ENCODE peak calls at places on chromosomes 13 and 19, in five cellular contexts. One of them, this sample, is unnamed.

GRCh38 chr13:46761174-46761573 is 35.8 kb downstream of the ESD start:
- DNase-seq in colonic mucosa: no peak
- DNase-seq in bronchial epithelial cell: peak
- DNase-seq in Calu3: no peak
- DNase-seq in coronary artery: no peak
- DNase-seq in this sample: no peak

GRCh38 chr13:59263531-59263930 is 900.2 kb downstream of the DIAPH3 start:
- DNase-seq in colonic mucosa: no peak
- DNase-seq in Calu3: no peak
- DNase-seq in bronchial epithelial cell: no peak
- DNase-seq in coronary artery: no peak
- DNase-seq in this sample: no peak

GRCh38 chr13:112452380-112453206 is 76.4 kb downstream of the SPACA7 start:
- DNase-seq in Calu3: no peak
- DNase-seq in colonic mucosa: peak
- DNase-seq in coronary artery: peak
- DNase-seq in bronchial epithelial cell: no peak
- DNase-seq in this sample: no peak

GRCh38 chr13:87582399-87582798 is 88.8 kb upstream of the SLITRK5 start:
- DNase-seq in coronary artery: no peak
- DNase-seq in Calu3: no peak
- DNase-seq in colonic mucosa: no peak
- DNase-seq in bronchial epithelial cell: no peak
- DNase-seq in this sample: no peak

GRCh38 chr19:44891016-44891882 is at the start of gene TOMM40:
- DNase-seq in coronary artery: peak
- DNase-seq in Calu3: peak
- DNase-seq in bronchial epithelial cell: peak
- DNase-seq in colonic mucosa: no peak
- DNase-seq in this sample: peak

GRCh38 chr19:7618771-7619510 is 10.4 kb downstream of the XAB2 start:
- DNase-seq in bronchial epithelial cell: no peak
- DNase-seq in colonic mucosa: peak
- DNase-seq in Calu3: peak
- DNase-seq in coronary artery: no peak
- DNase-seq in this sample: no peak

GRCh38 chr13:82751221-82751620 is 1131.1 kb downstream of the SLITRK1 start:
- DNase-seq in Calu3: no peak
- DNase-seq in colonic mucosa: no peak
- DNase-seq in coronary artery: no peak
- DNase-seq in bronchial epithelial cell: no peak
- DNase-seq in this sample: no peak

GRCh38 chr13:109228211-109228610 is 558.2 kb downstream of the IRS2 start:
- DNase-seq in Calu3: no peak
- DNase-seq in colonic mucosa: no peak
- DNase-seq in coronary artery: no peak
- DNase-seq in bronchial epithelial cell: no peak
- DNase-seq in this sample: no peak

GRCh38 chr13:88005188-88005587 is 334.0 kb downstream of the SLITRK5 start:
- DNase-seq in colonic mucosa: no peak
- DNase-seq in Calu3: no peak
- DNase-seq in coronary artery: no peak
- DNase-seq in bronchial epithelial cell: no peak
- DNase-seq in this sample: no peak

GRCh38 chr19:13574933-13575332 is 68.7 kb upstream of the CACNA1A start:
- DNase-seq in colonic mucosa: no peak
- DNase-seq in Calu3: no peak
- DNase-seq in coronary artery: no peak
- DNase-seq in bronchial epithelial cell: no peak
- DNase-seq in this sample: no peak

GRCh38 chr19:5707576-5708575 is 12.1 kb downstream of the LONP1 start:
- DNase-seq in bronchial epithelial cell: no peak
- DNase-seq in coronary artery: no peak
- DNase-seq in colonic mucosa: no peak
- DNase-seq in Calu3: no peak
- DNase-seq in this sample: no peak

GRCh38 chr19:31408460-31409124 is 59.4 kb upstream of the TSHZ3 start:
- DNase-seq in colonic mucosa: no peak
- DNase-seq in bronchial epithelial cell: peak
- DNase-seq in coronary artery: no peak
- DNase-seq in Calu3: no peak
- DNase-seq in this sample: no peak

GRCh38 chr13:71867101-71867814 is at the start of gene DACH1:
- DNase-seq in coronary artery: no peak
- DNase-seq in bronchial epithelial cell: peak
- DNase-seq in Calu3: no peak
- DNase-seq in colonic mucosa: peak
- DNase-seq in this sample: no peak

GRCh38 chr13:54709546-54709945 is 1680.9 kb downstream of the OLFM4 start:
- DNase-seq in Calu3: no peak
- DNase-seq in coronary artery: no peak
- DNase-seq in colonic mucosa: no peak
- DNase-seq in bronchial epithelial cell: peak
- DNase-seq in this sample: no peak

GRCh38 chr19:44603201-44603945 is 10.0 kb upstream of the IGSF23 start:
- DNase-seq in colonic mucosa: no peak
- DNase-seq in Calu3: no peak
- DNase-seq in bronchial epithelial cell: peak
- DNase-seq in coronary artery: no peak
- DNase-seq in this sample: no peak

GRCh38 chr13:93217701-93218100 is 8.9 kb upstream of the GPC6 start:
- DNase-seq in coronary artery: no peak
- DNase-seq in bronchial epithelial cell: peak
- DNase-seq in colonic mucosa: no peak
- DNase-seq in Calu3: no peak
- DNase-seq in this sample: no peak

GRCh38 chr13:61246351-61246750 is 169.3 kb downstream of the PCDH20 start:
- DNase-seq in Calu3: no peak
- DNase-seq in bronchial epithelial cell: no peak
- DNase-seq in colonic mucosa: no peak
- DNase-seq in coronary artery: no peak
- DNase-seq in this sample: no peak

GRCh38 chr19:389246-389934 is 19.6 kb downstream of the C2CD4C start:
- DNase-seq in coronary artery: no peak
- DNase-seq in colonic mucosa: no peak
- DNase-seq in bronchial epithelial cell: peak
- DNase-seq in Calu3: no peak
- DNase-seq in this sample: peak

GRCh38 chr19:16283103-16283469 is 41.5 kb upstream of the KLF2 start:
- DNase-seq in coronary artery: no peak
- DNase-seq in bronchial epithelial cell: no peak
- DNase-seq in colonic mucosa: no peak
- DNase-seq in Calu3: no peak
- DNase-seq in this sample: no peak

GRCh38 chr19:32830231-32831014 is 39.1 kb downstream of the SLC7A9 start:
- DNase-seq in coronary artery: no peak
- DNase-seq in colonic mucosa: no peak
- DNase-seq in bronchial epithelial cell: no peak
- DNase-seq in Calu3: no peak
- DNase-seq in this sample: no peak

GRCh38 chr13:88979465-88980180 is 1308.5 kb downstream of the SLITRK5 start:
- DNase-seq in coronary artery: no peak
- DNase-seq in bronchial epithelial cell: peak
- DNase-seq in colonic mucosa: no peak
- DNase-seq in Calu3: no peak
- DNase-seq in this sample: no peak

GRCh38 chr19:48713041-48713863 is 6.3 kb downstream of the MAMSTR start:
- DNase-seq in Calu3: no peak
- DNase-seq in coronary artery: peak
- DNase-seq in colonic mucosa: no peak
- DNase-seq in bronchial epithelial cell: no peak
- DNase-seq in this sample: no peak
- TF ChIP-seq CTCF in Calu3: peak
- TF ChIP-seq CTCF in coronary artery: no peak
- TF ChIP-seq CTCF in colonic mucosa: no peak
- TF ChIP-seq CTCF in bronchial epithelial cell: peak
- TF ChIP-seq CTCF in this sample: no peak

GRCh38 chr19:54172764-54173699 is at the start of gene TMC4:
- DNase-seq in colonic mucosa: peak
- DNase-seq in coronary artery: no peak
- DNase-seq in bronchial epithelial cell: peak
- DNase-seq in Calu3: peak
- DNase-seq in this sample: no peak
- TF ChIP-seq CTCF in colonic mucosa: peak
- TF ChIP-seq CTCF in coronary artery: no peak
- TF ChIP-seq CTCF in bronchial epithelial cell: peak
- TF ChIP-seq CTCF in Calu3: peak
- TF ChIP-seq CTCF in this sample: no peak

DNA sequence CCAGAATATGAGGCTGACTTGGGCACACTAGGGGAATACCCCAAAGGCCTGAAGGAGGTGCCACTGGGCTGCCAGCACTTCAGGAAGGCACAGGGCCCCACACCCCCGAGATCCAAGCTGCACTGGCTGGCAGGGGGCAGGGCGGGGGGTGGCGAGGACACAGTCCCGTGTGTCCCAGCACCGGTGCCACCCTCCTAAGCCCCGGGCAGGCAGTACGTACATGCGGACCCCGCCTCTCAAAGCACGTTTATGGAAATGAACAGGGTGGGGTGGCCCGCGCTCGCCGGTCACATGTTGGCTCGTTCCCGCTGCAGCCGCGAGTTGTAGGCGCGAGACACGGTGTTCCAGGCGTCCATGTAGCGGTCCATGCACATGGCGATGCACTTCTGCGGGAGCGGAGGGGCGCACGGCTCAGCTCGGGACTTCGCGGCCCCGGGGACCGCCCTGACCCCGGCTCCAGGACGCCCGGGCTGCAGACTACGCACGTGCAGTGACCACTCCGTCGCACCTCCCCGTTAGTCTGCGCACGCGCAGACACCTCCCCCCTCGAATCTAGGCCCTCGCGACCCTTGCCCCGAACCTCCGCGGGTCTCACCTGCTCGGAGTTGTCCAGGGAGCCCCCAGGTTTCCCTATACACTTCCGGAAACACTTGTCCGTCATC is 594 bp downstream of the TIMM13 start:
- DNase-seq in colonic mucosa: peak
- DNase-seq in Calu3: peak
- DNase-seq in bronchial epithelial cell: no peak
- DNase-seq in coronary artery: no peak
- DNase-seq in this sample: no peak
- TF ChIP-seq CTCF in colonic mucosa: no peak
- TF ChIP-seq CTCF in Calu3: no peak
- TF ChIP-seq CTCF in bronchial epithelial cell: peak
- TF ChIP-seq CTCF in coronary artery: no peak
- TF ChIP-seq CTCF in this sample: no peak

DNA sequence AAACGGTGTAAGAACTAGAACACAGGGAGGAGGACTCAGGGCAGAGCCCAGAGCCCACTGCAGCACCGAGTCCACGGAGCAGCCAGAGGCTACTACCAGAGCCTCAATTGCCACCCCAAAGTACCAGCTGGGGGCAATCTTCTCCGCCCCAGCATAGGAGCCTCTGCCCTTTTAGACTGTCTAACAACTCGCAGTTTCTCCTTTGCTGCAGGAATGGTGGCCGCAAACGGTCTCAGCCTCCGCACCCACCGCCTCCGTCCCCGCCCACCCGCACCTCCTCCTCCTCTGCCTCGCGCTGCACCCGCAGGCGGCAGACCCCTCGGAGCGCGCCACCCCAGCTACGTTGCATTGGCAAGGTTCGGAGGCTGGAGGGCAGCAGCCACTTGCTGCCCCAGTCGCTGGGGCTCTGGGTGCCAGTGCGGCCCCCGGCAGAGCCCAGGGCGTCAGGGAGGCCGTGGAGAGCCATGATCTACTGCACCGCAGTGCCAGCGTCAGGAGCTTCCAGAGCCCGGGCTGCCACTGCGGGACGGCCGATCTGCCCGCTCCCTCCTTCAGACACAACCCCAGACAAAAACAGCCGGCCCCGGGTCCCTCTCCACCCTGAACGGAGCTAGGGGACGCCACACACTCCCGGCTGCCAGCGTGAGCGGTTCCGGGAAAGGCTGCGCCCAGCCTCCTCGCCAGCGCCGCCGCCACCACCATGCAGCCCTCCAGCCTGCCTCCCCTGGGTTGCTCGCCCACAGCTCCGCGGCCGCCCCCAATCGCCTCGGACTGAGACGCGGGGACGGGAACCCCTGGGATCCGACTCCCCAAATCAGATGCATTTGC is 1.8 kb downstream of the FGF14 start:
- DNase-seq in Calu3: peak
- DNase-seq in bronchial epithelial cell: no peak
- DNase-seq in coronary artery: peak
- DNase-seq in colonic mucosa: no peak
- DNase-seq in this sample: no peak
- TF ChIP-seq CTCF in Calu3: no peak
- TF ChIP-seq CTCF in bronchial epithelial cell: peak
- TF ChIP-seq CTCF in coronary artery: no peak
- TF ChIP-seq CTCF in colonic mucosa: no peak
- TF ChIP-seq CTCF in this sample: no peak

DNA sequence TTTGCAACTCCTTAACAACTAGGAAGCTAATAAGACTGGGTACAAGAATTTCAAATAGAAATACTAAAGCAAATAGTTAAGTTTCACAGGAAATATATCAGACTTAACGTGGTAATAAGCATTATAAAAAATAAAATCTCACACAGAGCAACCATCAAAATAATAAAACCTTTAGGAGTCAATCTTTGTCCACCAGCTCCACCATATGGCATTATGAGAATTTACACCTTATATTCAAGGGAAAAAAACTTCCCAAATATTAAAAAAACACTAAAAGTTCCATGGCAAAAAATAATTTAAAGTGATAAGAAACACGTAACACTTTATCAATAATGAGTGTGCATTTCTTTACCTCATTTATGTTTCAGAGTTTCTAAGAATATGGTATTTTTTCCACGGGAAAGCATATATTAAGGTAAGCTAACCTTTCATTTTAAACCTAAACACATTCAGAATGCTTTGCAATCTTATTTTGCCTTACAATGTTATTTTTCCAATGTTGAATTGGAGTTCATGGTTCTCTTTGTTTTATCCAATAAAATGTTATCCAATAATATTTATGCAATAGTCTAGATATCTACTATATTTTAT is 423.2 kb upstream of the SGCG start:
- DNase-seq in bronchial epithelial cell: peak
- DNase-seq in Calu3: no peak
- DNase-seq in colonic mucosa: no peak
- DNase-seq in coronary artery: no peak
- DNase-seq in this sample: no peak
- TF ChIP-seq CTCF in bronchial epithelial cell: no peak
- TF ChIP-seq CTCF in Calu3: no peak
- TF ChIP-seq CTCF in colonic mucosa: no peak
- TF ChIP-seq CTCF in coronary artery: no peak
- TF ChIP-seq CTCF in this sample: no peak

This sample was measured in omental fat pad.